ENCODE peak calls at places on chromosome 13, in four cellular contexts. A, M, E and F are unnamed samples.
A peak's percentile ranks its signal among the peaks of the same experiment; 100 is the strongest.

GRCh38 chr13:44735806-44736205 is 159.7 kb upstream of the TSC22D1 start:
- DNase-seq in M (no peak), A (no peak), E (no peak), F (no peak)

GRCh38 chr13:99345345-99345744 is 38.1 kb upstream of the GPR183 start:
- DNase-seq in M (no peak), A (no peak), E (no peak), F (no peak)

GRCh38 chr13:28409648-28410047 is 85.3 kb downstream of the FLT1 start:
- DNase-seq in A (no peak), E (no peak), M (no peak), F (no peak)

GRCh38 chr13:60019119-60019993 is 144.4 kb downstream of the DIAPH3 start:
- DNase-seq in A (peak; percentile 3), E (peak; percentile 17), M (no peak), F (no peak)

GRCh38 chr13:43946281-43946680 is 66.6 kb downstream of the LACC1 start:
- DNase-seq in E (no peak), M (no peak), A (no peak), F (no peak)

GRCh38 chr13:72144625-72145024 is 277.6 kb upstream of the DACH1 start:
- DNase-seq in A (no peak), E (no peak), M (no peak), F (no peak)

GRCh38 chr13:98851276-98851675 is 98.8 kb upstream of the SLC15A1 start:
- DNase-seq in A (no peak), E (no peak), M (no peak), F (no peak)

GRCh38 chr13:99323488-99323887 is 16.3 kb upstream of the GPR183 start:
- DNase-seq in A (no peak), M (no peak), E (no peak), F (no peak)

GRCh38 chr13:76936736-76937135 is 11.6 kb upstream of the ACOD1 start:
- DNase-seq in M (no peak), A (no peak), E (no peak), F (no peak)

GRCh38 chr13:110841846-110842245 is 73.0 kb downstream of the ANKRD10 start:
- DNase-seq in A (no peak), E (no peak), M (no peak), F (no peak)

GRCh38 chr13:52651880-52652169 is 811 bp upstream of the SUGT1 start:
- DNase-seq in A (no peak), M (no peak), E (no peak), F (peak; percentile 16)

GRCh38 chr13:97434417-97435296 is 688 bp downstream of the RAP2A start:
- DNase-seq in E (no peak), M (no peak), A (no peak), F (no peak)

GRCh38 chr13:111034811-111035210 is 80.3 kb upstream of the ARHGEF7 start:
- DNase-seq in E (no peak), A (no peak), M (no peak), F (no peak)

GRCh38 chr13:94173312-94173854 is 306.1 kb downstream of the DCT start:
- DNase-seq in E (no peak), A (no peak), M (no peak), F (no peak)

GRCh38 chr13:66618702-66619101 is 611.4 kb downstream of the PCDH9 start:
- DNase-seq in E (no peak), M (no peak), A (peak; percentile 5), F (no peak)

GRCh38 chr13:65468628-65469027 is 1761.5 kb downstream of the PCDH9 start:
- DNase-seq in A (no peak), M (no peak), E (no peak), F (no peak)

GRCh38 chr13:31540316-31540715 is 199.0 kb upstream of the RXFP2 start:
- DNase-seq in A (no peak), M (no peak), E (no peak), F (no peak)

GRCh38 chr13:80841346-80841882 is 500.5 kb upstream of the SPRY2 start:
- DNase-seq in A (no peak), M (no peak), E (no peak), F (no peak)

GRCh38 chr13:66659291-66660012 is 570.7 kb downstream of the PCDH9 start:
- DNase-seq in M (no peak), E (no peak), A (no peak), F (no peak)

GRCh38 chr13:21481359-21481758 is 22.3 kb upstream of the ZDHHC20 start:
- DNase-seq in E (no peak), M (no peak), A (no peak), F (no peak)

GRCh38 chr13:21478881-21479808 is 20.0 kb upstream of the ZDHHC20 start:
- DNase-seq in A (peak; percentile 72), M (no peak), E (no peak), F (no peak)

GRCh38 chr13:21475115-21475514 is 16.0 kb upstream of the ZDHHC20 start:
- DNase-seq in A (no peak), E (no peak), M (no peak), F (no peak)

DNA sequence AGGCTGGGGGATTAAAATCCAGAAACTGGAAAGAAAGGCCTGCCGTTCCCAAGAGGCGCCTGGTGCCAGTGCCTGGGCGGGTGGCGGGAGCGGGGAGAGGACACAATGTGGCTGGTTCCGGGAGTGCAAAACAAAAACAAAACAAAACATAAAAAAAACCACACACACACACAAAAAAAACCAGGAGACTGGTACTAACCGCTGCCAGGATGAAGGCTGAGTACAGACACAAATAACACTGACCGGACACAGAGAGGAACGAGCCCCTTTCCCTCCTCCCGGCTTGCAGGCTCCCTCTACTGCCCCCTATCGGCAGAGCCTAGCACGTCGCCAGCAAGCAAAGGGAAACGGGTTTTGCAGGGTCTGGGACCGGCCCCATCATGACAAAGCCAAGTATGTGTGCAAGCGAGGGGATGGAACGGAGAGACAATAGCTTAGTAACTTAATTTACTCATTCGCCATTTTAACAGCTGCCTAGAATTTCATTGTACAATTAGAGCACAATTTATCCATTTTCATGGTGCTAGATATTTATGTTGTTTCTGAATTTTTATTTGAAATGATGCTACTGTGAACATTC is 17.9 kb upstream of the ZDHHC20 start:
- DNase-seq in E (peak; percentile 50), M (peak; percentile 90), A (peak; percentile 64), F (peak; percentile 86)
- H3K9ac ChIP-seq in E (peak overlapping the region; percentile 75), M (no peak overlapping the region), A (peak overlapping the region; percentile 63), F (peak overlapping the region; percentile 32)

GRCh38 chr13:51560336-51560735 is 23.9 kb upstream of the WDFY2 start:
- DNase-seq in A (no peak), E (no peak), M (no peak), F (no peak)

GRCh38 chr13:51556740-51557139 is 27.5 kb upstream of the WDFY2 start:
- DNase-seq in M (no peak), E (no peak), A (no peak), F (no peak)

GRCh38 chr13:51557423-51557822 is 26.8 kb upstream of the WDFY2 start:
- DNase-seq in E (no peak), M (no peak), A (no peak), F (no peak)

GRCh38 chr13:51559916-51560315 is 24.3 kb upstream of the WDFY2 start:
- DNase-seq in M (no peak), E (no peak), A (no peak), F (no peak)

DNA sequence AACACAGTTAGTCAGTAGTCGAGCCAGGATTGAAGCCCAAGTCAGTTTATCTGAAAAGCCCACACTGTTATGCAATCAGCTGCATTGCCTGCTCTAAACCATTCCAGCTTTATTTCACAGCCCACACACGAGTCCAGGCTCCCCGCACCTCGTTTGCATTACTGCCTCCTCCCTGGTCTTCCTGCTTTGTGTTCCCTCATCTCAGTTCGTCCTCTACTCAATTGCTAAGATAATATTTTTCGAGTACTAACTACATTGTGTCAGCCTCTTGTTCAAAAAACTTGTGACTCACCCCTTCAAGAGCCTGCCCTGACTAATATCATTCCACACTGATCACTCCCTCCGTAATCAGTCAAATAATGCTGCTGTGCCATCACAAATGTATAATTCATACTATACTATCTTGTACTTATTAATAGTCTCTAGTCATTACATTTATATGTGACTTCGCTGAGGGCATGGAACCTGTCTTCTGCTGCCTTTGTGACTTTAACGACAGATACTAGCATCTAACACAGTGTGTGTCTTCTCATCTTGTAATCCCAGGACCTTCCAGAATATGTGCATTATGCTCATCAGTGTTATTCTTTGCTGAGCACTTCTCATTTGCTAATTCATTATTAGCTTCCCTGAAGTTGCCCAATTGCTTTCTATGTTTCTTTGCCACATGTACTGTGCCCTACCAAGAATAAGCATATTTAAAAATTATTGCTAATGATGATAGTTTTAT is 26.2 kb upstream of the WDFY2 start:
- DNase-seq in A (no peak), E (no peak), M (no peak), F (no peak)
- TF ChIP-seq SUZ12 in A (no peak), E (no peak), M (no peak), F (no peak)

DNA sequence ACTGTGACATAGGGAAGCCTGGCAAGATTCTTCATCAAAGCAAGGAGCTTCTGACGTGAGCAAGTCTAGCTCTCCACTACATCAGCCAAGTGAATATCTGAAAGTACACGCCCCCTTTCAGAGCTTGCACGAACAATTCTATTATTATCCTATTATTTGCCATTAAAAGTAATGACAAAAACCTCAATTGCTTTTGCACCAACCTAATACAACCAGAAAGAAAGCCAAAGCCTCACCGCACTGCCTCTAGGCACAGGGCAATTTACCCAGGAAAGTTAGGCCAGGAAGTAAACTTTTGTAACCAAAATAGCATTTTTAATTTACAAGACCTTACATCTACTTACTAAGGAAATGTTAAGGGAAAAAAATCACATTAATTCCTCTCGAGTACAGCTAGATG is 41.2 kb downstream of the LATS2 start:
- DNase-seq in E (no peak), A (no peak), M (no peak), F (no peak)
- H3K4me1 ChIP-seq in E (peaks cover 6% of the 10 kb centered on the region), A (peaks cover 65% of the 10 kb centered on the region), M (peaks cover 4% of the 10 kb centered on the region), F (peaks cover 4% of the 10 kb centered on the region)

GRCh38 chr13:75635621-75636338 is at the start of gene LMO7:
- DNase-seq in A (peak; percentile 48), E (no peak), M (no peak), F (no peak)
- H3K9ac ChIP-seq in A (peak within 1 kb of the TSS; percentile 73), E (peak within 1 kb of the TSS; percentile 57), M (peak within 1 kb of the TSS; percentile 56), F (peak within 1 kb of the TSS; percentile 64)

GRCh38 chr13:107208889-107209288 is 641.0 kb upstream of the ARGLU1 start:
- DNase-seq in M (no peak), A (no peak), E (no peak), F (no peak)

GRCh38 chr13:107210216-107211010 is 642.5 kb upstream of the ARGLU1 start:
- DNase-seq in M (no peak), E (no peak), A (no peak), F (no peak)

GRCh38 chr13:107209811-107210210 is 641.9 kb upstream of the ARGLU1 start:
- DNase-seq in M (no peak), A (no peak), E (no peak), F (no peak)

GRCh38 chr13:107216046-107216715 is 648.2 kb upstream of the ARGLU1 start:
- DNase-seq in M (no peak), E (no peak), A (no peak), F (no peak)

DNA sequence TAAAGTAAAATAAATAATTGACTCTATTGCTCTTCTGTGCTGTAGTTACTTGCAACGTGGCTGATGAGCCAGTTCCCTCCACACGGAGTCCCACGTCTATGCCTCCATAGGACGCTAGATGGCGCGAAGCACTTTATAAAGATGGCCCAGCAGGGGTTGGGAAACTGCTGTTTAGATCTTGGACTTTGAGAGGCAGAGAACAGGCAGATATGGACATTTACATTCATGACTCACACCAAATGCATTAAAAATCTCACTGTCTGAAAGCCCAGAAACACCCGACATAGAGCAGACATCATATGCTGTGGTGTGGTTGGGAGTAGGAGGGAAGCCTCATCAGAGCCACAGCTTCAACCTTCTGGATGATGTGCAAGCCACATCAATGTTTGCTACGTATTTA is 643.1 kb upstream of the ARGLU1 start:
- DNase-seq in A (peak; percentile 78), E (no peak), M (peak; percentile 27), F (peak; percentile 56)
- TF ChIP-seq SUZ12 in A (no peak), E (no peak), M (no peak), F (no peak)